ENCODE peak calls at places on chromosomes 7 and 10, in five cellular contexts. Y is naive thymus-derived CD4-positive, alpha-beta T cell; V is naive B cell; L is chondrocyte; O is nucleus accumbens. N is an unnamed sample.

GRCh38 chr10:62870866-62871265 is 54.7 kb upstream of the EGR2 start:
- DNase-seq in Y (no peak), V (no peak), L (no peak), O (no peak), N (no peak)

GRCh38 chr10:120978589-120979252 is 127.6 kb downstream of the WDR11 start:
- DNase-seq in Y (no peak), V (no peak), L (no peak), O (no peak), N (no peak)

GRCh38 chr10:11279286-11279685 is 261.6 kb downstream of the CELF2 start:
- DNase-seq in Y (no peak), V (no peak), L (peak), O (no peak), N (peak)

GRCh38 chr7:108263364-108263951 is 133.3 kb upstream of the LAMB4 start:
- DNase-seq in Y (no peak), V (no peak), L (no peak), O (no peak), N (peak)

GRCh38 chr7:141617280-141617679 is 66.1 kb downstream of the AGK start:
- DNase-seq in Y (no peak), V (no peak), L (no peak), O (no peak), N (no peak)

GRCh38 chr7:28544453-28545142 is 132.3 kb downstream of the CREB5 start:
- DNase-seq in Y (no peak), V (no peak), L (no peak), O (no peak), N (no peak)

GRCh38 chr10:78981970-78982281 is 86.8 kb upstream of the ZMIZ1 start:
- DNase-seq in Y (no peak), V (no peak), L (no peak), O (no peak), N (no peak)

GRCh38 chr7:131076711-131077170 is 250.9 kb upstream of the MKLN1 start:
- DNase-seq in Y (no peak), V (no peak), L (no peak), O (no peak), N (no peak)

GRCh38 chr10:87541114-87541513 is 36.4 kb downstream of the MINPP1 start:
- DNase-seq in Y (no peak), V (no peak), L (no peak), O (no peak), N (no peak)

GRCh38 chr7:68364871-68365625 is 1233.2 kb upstream of the AUTS2 start:
- DNase-seq in Y (no peak), V (no peak), L (no peak), O (no peak), N (no peak)

GRCh38 chr7:71824356-71824755 is 587.8 kb downstream of the CALN1 start:
- DNase-seq in Y (no peak), V (no peak), L (no peak), O (no peak), N (peak)

GRCh38 chr7:138590154-138590553 is 111.0 kb downstream of the SVOPL start:
- DNase-seq in Y (no peak), V (no peak), L (no peak), O (no peak), N (no peak)

GRCh38 chr7:36175872-36176271 is 22.8 kb downstream of the EEPD1 start:
- DNase-seq in Y (no peak), V (no peak), L (no peak), O (no peak), N (no peak)

N was measured in posterior cingulate gyrus.